ENCODE peak calls at places on chromosome 1, in five cellular contexts. Q is small intestine; W is AG20443; M is activated CD4-positive, alpha-beta T cell treated with anti-CD3 and anti-CD28 coated beads, Interleukin-2, amount 10 ng/mL, durations not matched to agents 7 days and 5 days; N is AG10803. I is an unnamed sample.

GRCh38 chr1:173023343-173023742 is 27.4 kb downstream of the TNFSF18 start:
- DNase-seq in Q (no peak), W (peak), M (no peak), N (no peak), I (no peak)

GRCh38 chr1:35044406-35044805 is 12.7 kb upstream of the ZMYM6 start:
- DNase-seq in Q (no peak), W (no peak), M (no peak), N (peak), I (no peak)

GRCh38 chr1:51690285-51690961 is 73.5 kb downstream of the OSBPL9 start:
- DNase-seq in Q (no peak), W (peak), M (no peak), N (peak), I (no peak)

GRCh38 chr1:222653178-222653827 is 35.4 kb downstream of the MIA3 start:
- DNase-seq in Q (no peak), W (no peak), M (peak), N (no peak), I (no peak)

GRCh38 chr1:91613594-91613993 is 112.9 kb downstream of the CDC7 start:
- DNase-seq in Q (no peak), W (no peak), M (no peak), N (peak), I (peak)

GRCh38 chr1:226820935-226821718 is 49.3 kb upstream of the PSEN2 start:
- DNase-seq in Q (peak), W (peak), M (no peak), N (peak), I (no peak)

GRCh38 chr1:169348356-169349036 is 19.1 kb downstream of the NME7 start:
- DNase-seq in Q (peak), W (peak), M (peak), N (peak), I (peak)

GRCh38 chr1:54460346-54460745 is 54.2 kb upstream of the SSBP3 start:
- DNase-seq in Q (no peak), W (no peak), M (peak), N (no peak), I (no peak)

GRCh38 chr1:46171872-46172271 is 3.0 kb upstream of the TSPAN1 start:
- DNase-seq in Q (no peak), W (no peak), M (no peak), N (no peak), I (peak)

GRCh38 chr1:92843046-92843423 is 11.2 kb downstream of the RPL5 start:
- DNase-seq in Q (no peak), W (no peak), M (no peak), N (no peak), I (no peak)

I was measured in cerebellar cortex.